ENCODE peak calls at places on chromosomes 3 and 15, in eight cellular contexts. One of them, this sample, is unnamed.

GRCh38 chr15:41513282-41514227 is at the start of gene LTK:
- DNase-seq in activated T-helper 1 cell treated with Interleukin-2 at 50 U/mL for 16 hours: no peak
- DNase-seq in GM04503: no peak
- DNase-seq in lower leg skin: no peak
- DNase-seq in ACHN: no peak
- DNase-seq in AG04450: no peak
- DNase-seq in suprapubic skin: no peak
- DNase-seq in NCI-H460: no peak
- DNase-seq in this sample: no peak

GRCh38 chr3:186536883-186537553 is 7.2 kb downstream of the CRYGS start:
- DNase-seq in lower leg skin: no peak
- DNase-seq in suprapubic skin: no peak
- DNase-seq in AG04450: no peak
- DNase-seq in activated T-helper 1 cell treated with Interleukin-2 at 50 U/mL for 16 hours: no peak
- DNase-seq in GM04503: no peak
- DNase-seq in ACHN: no peak
- DNase-seq in NCI-H460: no peak
- DNase-seq in this sample: peak; percentile 23

GRCh38 chr15:93997071-93997658 is 234.2 kb upstream of the MCTP2 start:
- DNase-seq in suprapubic skin: no peak
- DNase-seq in activated T-helper 1 cell treated with Interleukin-2 at 50 U/mL for 16 hours: no peak
- DNase-seq in ACHN: peak; percentile 14
- DNase-seq in NCI-H460: peak; percentile 1
- DNase-seq in AG04450: peak; percentile 8
- DNase-seq in GM04503: no peak
- DNase-seq in lower leg skin: no peak
- DNase-seq in this sample: peak; percentile 27

GRCh38 chr15:69304176-69304533 is 5.4 kb downstream of the PAQR5 start:
- DNase-seq in AG04450: peak; percentile 61
- DNase-seq in NCI-H460: no peak
- DNase-seq in suprapubic skin: no peak
- DNase-seq in lower leg skin: no peak
- DNase-seq in GM04503: peak; percentile 81
- DNase-seq in activated T-helper 1 cell treated with Interleukin-2 at 50 U/mL for 16 hours: no peak
- DNase-seq in ACHN: peak; percentile 86
- DNase-seq in this sample: peak; percentile 86

GRCh38 chr3:19248143-19248542 is 99.8 kb downstream of the KCNH8 start:
- DNase-seq in NCI-H460: no peak
- DNase-seq in GM04503: no peak
- DNase-seq in suprapubic skin: no peak
- DNase-seq in activated T-helper 1 cell treated with Interleukin-2 at 50 U/mL for 16 hours: no peak
- DNase-seq in ACHN: no peak
- DNase-seq in lower leg skin: no peak
- DNase-seq in AG04450: no peak
- DNase-seq in this sample: no peak

GRCh38 chr15:91104111-91104510 is 4.1 kb downstream of the SV2B start:
- DNase-seq in NCI-H460: no peak
- DNase-seq in lower leg skin: peak; percentile 42
- DNase-seq in activated T-helper 1 cell treated with Interleukin-2 at 50 U/mL for 16 hours: no peak
- DNase-seq in ACHN: no peak
- DNase-seq in AG04450: no peak
- DNase-seq in GM04503: no peak
- DNase-seq in suprapubic skin: peak; percentile 74
- DNase-seq in this sample: no peak

GRCh38 chr3:120497813-120498212 is 47.0 kb upstream of the FSTL1 start:
- DNase-seq in suprapubic skin: no peak
- DNase-seq in lower leg skin: no peak
- DNase-seq in NCI-H460: no peak
- DNase-seq in GM04503: no peak
- DNase-seq in activated T-helper 1 cell treated with Interleukin-2 at 50 U/mL for 16 hours: no peak
- DNase-seq in ACHN: no peak
- DNase-seq in AG04450: no peak
- DNase-seq in this sample: no peak

GRCh38 chr3:46422617-46423016 is 15.6 kb downstream of the CCRL2 start:
- DNase-seq in GM04503: no peak
- DNase-seq in AG04450: no peak
- DNase-seq in ACHN: no peak
- DNase-seq in activated T-helper 1 cell treated with Interleukin-2 at 50 U/mL for 16 hours: no peak
- DNase-seq in suprapubic skin: no peak
- DNase-seq in lower leg skin: no peak
- DNase-seq in NCI-H460: no peak
- DNase-seq in this sample: no peak

GRCh38 chr15:89630974-89631901 is 24.0 kb downstream of the KIF7 start:
- DNase-seq in activated T-helper 1 cell treated with Interleukin-2 at 50 U/mL for 16 hours: no peak
- DNase-seq in lower leg skin: no peak
- DNase-seq in suprapubic skin: no peak
- DNase-seq in NCI-H460: no peak
- DNase-seq in ACHN: no peak
- DNase-seq in AG04450: no peak
- DNase-seq in GM04503: no peak
- DNase-seq in this sample: no peak